ENCODE peak calls at places on chromosomes 12 and 14, in ten cellular contexts. P, C, W, D, J, T, X, Q, G and V are unnamed samples.

GRCh38 chr12:79681008-79681590 is 9.7 kb downstream of the PAWR start:
- DNase-seq in J (peak), D (peak), T (peak), C (no peak), G (no peak), P (no peak), Q (no peak), X (peak), W (no peak), V (no peak)

GRCh38 chr14:64053694-64054669 is 201.2 kb downstream of the SYNE2 start:
- DNase-seq in C (no peak), T (peak), X (peak), D (no peak), Q (no peak), P (no peak), G (no peak), W (no peak), J (peak), V (no peak)

GRCh38 chr12:42588981-42589464 is 523 bp downstream of the PRICKLE1 start:
- DNase-seq in C (no peak), P (peak), W (no peak), X (peak), D (peak), T (peak), Q (no peak), G (no peak), J (peak), V (peak)

GRCh38 chr12:106978035-106978800 is 8.7 kb downstream of the MTERF2 start:
- DNase-seq in P (no peak), G (no peak), D (no peak), T (no peak), W (no peak), Q (no peak), X (peak), C (no peak), J (peak), V (no peak)

GRCh38 chr12:26287666-26288408 is 92.5 kb downstream of the SSPN start:
- DNase-seq in C (no peak), P (no peak), X (no peak), G (no peak), T (peak), J (no peak), Q (no peak), W (no peak), D (no peak), V (no peak)

GRCh38 chr12:3961573-3961972 is 88.4 kb upstream of the PARP11 start:
- DNase-seq in T (no peak), Q (no peak), G (no peak), W (no peak), P (no peak), D (no peak), X (no peak), C (no peak), J (no peak), V (no peak)

GRCh38 chr14:99028041-99028440 is 244.0 kb downstream of the BCL11B start:
- DNase-seq in T (no peak), W (no peak), J (no peak), X (no peak), Q (no peak), C (no peak), D (peak), G (no peak), P (no peak), V (no peak)

GRCh38 chr14:74955229-74955999 is at the start of gene PGF:
- DNase-seq in D (peak), X (peak), W (no peak), Q (peak), C (peak), P (peak), T (peak), G (no peak), J (peak), V (peak)

GRCh38 chr14:52950898-52951729 is at the start of gene FERMT2:
- DNase-seq in D (peak), T (peak), J (peak), P (peak), G (no peak), W (no peak), Q (peak), C (peak), X (peak), V (peak)